ENCODE peak calls at places on chromosomes 6 and 20, in ten cellular contexts. U is mesenteric fat pad; G is NCI-H1436; F is erythroblast; Q is stimulated activated naive B cell treated with anti-CD40 and anti-IgM and Interleukin-4, amounts not matched to agents 10 μg/mL and 1 μg/mL and 100 μg/mL, for 72 hours; X is prostate gland; O is colonic mucosa; R is GM18507; M is activated CD4-positive, CD25-positive, alpha-beta regulatory T cell; L is nephron progenitor cell. T is an unnamed sample.

GRCh38 chr20:64109831-64110391 is 2.5 kb upstream of the NPBWR2 start:
- DNase-seq in U (peak), G (no peak), F (no peak), Q (peak), X (no peak), O (no peak), R (no peak), M (no peak), L (no peak), T (peak)

GRCh38 chr6:19802656-19803055 is 34.5 kb upstream of the ID4 start:
- DNase-seq in U (no peak), G (no peak), F (no peak), Q (no peak), X (no peak), O (no peak), R (no peak), M (no peak), L (no peak), T (no peak)

GRCh38 chr6:40957616-40958492 is 81.2 kb downstream of the UNC5CL start:
- DNase-seq in U (no peak), G (no peak), F (no peak), Q (no peak), X (no peak), O (no peak), R (no peak), M (no peak), L (no peak), T (no peak)

GRCh38 chr6:71349976-71350615 is 61.5 kb downstream of the OGFRL1 start:
- DNase-seq in U (no peak), G (no peak), F (no peak), Q (no peak), X (no peak), O (no peak), R (no peak), M (no peak), L (no peak), T (no peak)

GRCh38 chr6:116218172-116218633 is 35.7 kb downstream of the TSPYL4 start:
- DNase-seq in U (no peak), G (no peak), F (peak), Q (no peak), X (no peak), O (no peak), R (no peak), M (no peak), L (no peak), T (no peak)

GRCh38 chr6:148203281-148203925 is 139.2 kb upstream of the SASH1 start:
- DNase-seq in U (no peak), G (no peak), F (no peak), Q (no peak), X (no peak), O (no peak), R (no peak), M (no peak), L (no peak), T (no peak)

GRCh38 chr6:22030730-22031619 is 265.9 kb downstream of the PRL start:
- DNase-seq in U (no peak), G (no peak), F (no peak), Q (no peak), X (no peak), O (no peak), R (no peak), M (no peak), L (no peak), T (no peak)

GRCh38 chr20:6231551-6231950 is 108.7 kb upstream of the FERMT1 start:
- DNase-seq in U (no peak), G (no peak), F (no peak), Q (no peak), X (no peak), O (no peak), R (no peak), M (no peak), L (no peak), T (no peak)

GRCh38 chr6:10302566-10303235 is 112.2 kb downstream of the TFAP2A start:
- DNase-seq in U (no peak), G (no peak), F (no peak), Q (no peak), X (no peak), O (no peak), R (no peak), M (no peak), L (no peak), T (no peak)

GRCh38 chr20:35741892-35742740 is at the start of gene RBM39:
- DNase-seq in U (peak), G (peak), F (peak), Q (peak), X (peak), O (peak), R (peak), M (peak), L (peak), T (peak)

GRCh38 chr20:884983-885952 is 30.9 kb downstream of the ANGPT4 start:
- DNase-seq in U (no peak), G (peak), F (peak), Q (no peak), X (peak), O (no peak), R (no peak), M (no peak), L (peak), T (no peak)

GRCh38 chr20:11853359-11853758 is 64.3 kb upstream of the BTBD3 start:
- DNase-seq in U (no peak), G (no peak), F (no peak), Q (no peak), X (no peak), O (no peak), R (no peak), M (no peak), L (no peak), T (no peak)

GRCh38 chr6:56719310-56719709 is 76.6 kb upstream of the DST start:
- DNase-seq in U (no peak), G (no peak), F (no peak), Q (no peak), X (no peak), O (no peak), R (no peak), M (no peak), L (no peak), T (no peak)

GRCh38 chr6:37492236-37493046 is 7.3 kb downstream of the CCDC167 start:
- DNase-seq in U (no peak), G (peak), F (no peak), Q (no peak), X (no peak), O (no peak), R (no peak), M (no peak), L (no peak), T (no peak)

GRCh38 chr6:41429506-41430504 is 94.4 kb downstream of the NCR2 start:
- DNase-seq in U (no peak), G (no peak), F (no peak), Q (no peak), X (no peak), O (no peak), R (no peak), M (no peak), L (no peak), T (no peak)

T was measured in stimulated activated CD8-positive, alpha-beta memory T cell treated with anti-CD3 and anti-CD28 coated beads, Interleukin-4, amount 100 ng/mL, for 48 hours.